ENCODE peak calls at places on chromosomes 13 and 19, in five cellular contexts. One of them, this sample, is unnamed.

GRCh38 chr13:94712812-94713555 is 639 bp upstream of the SOX21 start:
- DNase-seq in H9: peak
- DNase-seq in neuronal stem cell: no peak
- DNase-seq in IMR-90: peak
- DNase-seq in mesenchymal stem cell: peak
- DNase-seq in this sample: peak

GRCh38 chr19:657611-658010 is 5.4 kb downstream of the RNF126 start:
- DNase-seq in H9: no peak
- DNase-seq in neuronal stem cell: no peak
- DNase-seq in IMR-90: no peak
- DNase-seq in mesenchymal stem cell: no peak
- DNase-seq in this sample: no peak

GRCh38 chr19:54430306-54431254 is 15.3 kb downstream of the TTYH1 start:
- DNase-seq in H9: peak
- DNase-seq in neuronal stem cell: no peak
- DNase-seq in IMR-90: no peak
- DNase-seq in mesenchymal stem cell: peak
- DNase-seq in this sample: peak

GRCh38 chr19:40251244-40251643 is 24.8 kb upstream of the CCNP start:
- DNase-seq in H9: no peak
- DNase-seq in neuronal stem cell: no peak
- DNase-seq in IMR-90: no peak
- DNase-seq in mesenchymal stem cell: no peak
- DNase-seq in this sample: no peak

GRCh38 chr19:10112895-10113591 is 1.6 kb downstream of the P2RY11 start:
- DNase-seq in H9: peak
- DNase-seq in neuronal stem cell: no peak
- DNase-seq in IMR-90: no peak
- DNase-seq in mesenchymal stem cell: no peak
- DNase-seq in this sample: peak

GRCh38 chr13:80363890-80364503 is 23.1 kb upstream of the SPRY2 start:
- DNase-seq in H9: no peak
- DNase-seq in neuronal stem cell: no peak
- DNase-seq in IMR-90: peak
- DNase-seq in mesenchymal stem cell: peak
- DNase-seq in this sample: peak

GRCh38 chr13:47256618-47257017 is 359.8 kb upstream of the HTR2A start:
- DNase-seq in H9: no peak
- DNase-seq in neuronal stem cell: no peak
- DNase-seq in IMR-90: peak
- DNase-seq in mesenchymal stem cell: peak
- DNase-seq in this sample: no peak

GRCh38 chr13:59415498-59415897 is 748.2 kb downstream of the DIAPH3 start:
- DNase-seq in H9: no peak
- DNase-seq in neuronal stem cell: no peak
- DNase-seq in IMR-90: no peak
- DNase-seq in mesenchymal stem cell: no peak
- DNase-seq in this sample: no peak

GRCh38 chr13:31322025-31322424 is 122.2 kb downstream of the B3GLCT start:
- DNase-seq in H9: no peak
- DNase-seq in neuronal stem cell: no peak
- DNase-seq in IMR-90: peak
- DNase-seq in mesenchymal stem cell: peak
- DNase-seq in this sample: no peak

GRCh38 chr19:29806098-29806866 is 5.5 kb upstream of the CCNE1 start:
- DNase-seq in H9: peak
- DNase-seq in neuronal stem cell: no peak
- DNase-seq in IMR-90: peak
- DNase-seq in mesenchymal stem cell: peak
- DNase-seq in this sample: peak

GRCh38 chr13:21971662-21972635 is 301.1 kb downstream of the FGF9 start:
- DNase-seq in H9: no peak
- DNase-seq in neuronal stem cell: no peak
- DNase-seq in IMR-90: peak
- DNase-seq in mesenchymal stem cell: peak
- DNase-seq in this sample: no peak

GRCh38 chr19:13078897-13079541 is 23.6 kb downstream of the LYL1 start:
- DNase-seq in H9: no peak
- DNase-seq in neuronal stem cell: no peak
- DNase-seq in IMR-90: no peak
- DNase-seq in mesenchymal stem cell: no peak
- DNase-seq in this sample: no peak

GRCh38 chr13:30720470-30720869 is 14.9 kb upstream of the ALOX5AP start:
- DNase-seq in H9: no peak
- DNase-seq in neuronal stem cell: no peak
- DNase-seq in IMR-90: no peak
- DNase-seq in mesenchymal stem cell: peak
- DNase-seq in this sample: no peak

GRCh38 chr13:98672947-98673545 is 79.4 kb downstream of the SLC15A1 start:
- DNase-seq in H9: peak
- DNase-seq in neuronal stem cell: peak
- DNase-seq in IMR-90: peak
- DNase-seq in mesenchymal stem cell: peak
- DNase-seq in this sample: peak

GRCh38 chr13:33751151-33751550 is 66.8 kb upstream of the RFC3 start:
- DNase-seq in H9: no peak
- DNase-seq in neuronal stem cell: no peak
- DNase-seq in IMR-90: peak
- DNase-seq in mesenchymal stem cell: peak
- DNase-seq in this sample: no peak

GRCh38 chr13:46679369-46680180 is 117.4 kb downstream of the ESD start:
- DNase-seq in H9: no peak
- DNase-seq in neuronal stem cell: no peak
- DNase-seq in IMR-90: peak
- DNase-seq in mesenchymal stem cell: peak
- DNase-seq in this sample: no peak

GRCh38 chr13:79311456-79311855 is 94.6 kb downstream of the RBM26 start:
- DNase-seq in H9: no peak
- DNase-seq in neuronal stem cell: no peak
- DNase-seq in IMR-90: peak
- DNase-seq in mesenchymal stem cell: peak
- DNase-seq in this sample: no peak

DNA sequence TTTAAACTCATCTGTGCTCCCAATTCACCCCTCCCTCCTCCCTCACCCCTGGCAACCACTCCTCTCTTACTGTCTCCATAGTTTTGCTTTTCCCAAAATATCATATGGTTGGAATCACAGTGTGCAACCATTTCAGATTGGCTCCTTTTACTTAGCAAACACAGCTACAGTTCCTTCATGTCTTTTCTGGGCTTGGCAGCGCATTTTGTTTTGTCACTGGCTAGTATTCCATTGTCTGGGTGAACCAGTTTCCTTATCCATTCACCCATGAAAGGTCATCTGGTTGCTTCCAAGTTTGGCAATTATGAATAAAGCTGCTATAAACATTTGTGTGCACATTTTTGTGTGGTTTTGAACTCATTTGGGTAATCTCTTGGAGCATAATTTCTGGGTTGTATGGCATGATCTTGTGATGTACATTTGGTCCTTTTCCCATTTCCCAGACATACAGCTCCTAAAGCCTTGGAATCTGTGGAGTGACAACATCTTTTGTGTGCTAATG is 23.9 kb upstream of the GAS6 start:
- DNase-seq in H9: no peak
- DNase-seq in neuronal stem cell: no peak
- DNase-seq in IMR-90: no peak
- DNase-seq in mesenchymal stem cell: no peak
- DNase-seq in this sample: no peak
- H3K9ac ChIP-seq in H9: no peak
- H3K9ac ChIP-seq in neuronal stem cell: peak
- H3K9ac ChIP-seq in IMR-90: no peak
- H3K9ac ChIP-seq in mesenchymal stem cell: no peak
- H3K9ac ChIP-seq in this sample: no peak

DNA sequence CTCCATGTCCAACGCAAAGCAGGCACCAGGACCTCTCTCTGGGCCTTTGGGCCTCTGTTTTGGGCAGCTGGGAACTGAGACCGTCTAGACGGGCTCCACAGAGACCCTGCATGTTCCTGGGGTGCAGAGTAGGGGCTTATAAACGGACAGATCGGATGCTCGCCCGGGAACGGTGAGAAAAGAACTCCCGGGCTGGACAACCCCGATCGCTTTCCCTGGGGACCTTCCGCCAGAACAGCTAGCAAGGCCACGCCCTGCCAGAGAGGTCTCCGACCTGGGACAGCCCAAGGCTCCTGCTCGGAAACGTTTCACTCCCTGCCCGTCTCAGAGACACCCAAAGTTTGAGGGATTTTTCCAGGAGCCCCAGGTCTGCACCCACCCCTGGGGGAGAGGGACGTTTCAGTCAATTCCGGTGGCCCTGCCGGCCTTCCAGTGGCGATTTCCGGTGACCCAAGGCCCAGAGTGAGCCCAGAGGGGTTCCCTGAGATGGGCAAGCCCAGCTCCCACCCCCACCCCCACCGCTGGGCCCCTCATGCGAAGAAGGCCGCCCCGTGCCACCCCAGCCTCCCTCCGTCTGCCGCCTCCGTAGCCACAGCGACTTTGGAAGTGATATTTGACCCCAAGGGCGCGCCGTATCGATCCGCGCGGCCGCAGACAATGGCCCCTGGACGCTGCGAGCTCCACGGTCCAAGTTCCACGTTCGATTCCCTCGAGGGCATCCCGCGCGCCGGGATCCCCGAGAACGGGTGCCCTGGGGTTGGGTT is 1.7 kb downstream of the NR2F6 start:
- DNase-seq in H9: peak
- DNase-seq in neuronal stem cell: no peak
- DNase-seq in IMR-90: peak
- DNase-seq in mesenchymal stem cell: peak
- DNase-seq in this sample: peak
- H2AK5ac ChIP-seq in H9: no peak
- H2AK5ac ChIP-seq in neuronal stem cell: peak
- H2AK5ac ChIP-seq in IMR-90: peak
- H2AK5ac ChIP-seq in mesenchymal stem cell: peak
- H2AK5ac ChIP-seq in this sample: no peak

GRCh38 chr19:8358948-8359347 is 5.0 kb upstream of the ANGPTL4 start:
- DNase-seq in H9: no peak
- DNase-seq in neuronal stem cell: no peak
- DNase-seq in IMR-90: no peak
- DNase-seq in mesenchymal stem cell: no peak
- DNase-seq in this sample: no peak
- H3K4me2 ChIP-seq in H9: no peak
- H3K4me2 ChIP-seq in neuronal stem cell: no peak
- H3K4me2 ChIP-seq in IMR-90: no peak
- H3K4me2 ChIP-seq in mesenchymal stem cell: no peak
- H3K4me2 ChIP-seq in this sample: no peak

GRCh38 chr19:55462722-55463121 is 1.3 kb upstream of the ISOC2 start:
- DNase-seq in H9: no peak
- DNase-seq in neuronal stem cell: no peak
- DNase-seq in IMR-90: no peak
- DNase-seq in mesenchymal stem cell: no peak
- DNase-seq in this sample: no peak

GRCh38 chr19:55459950-55460657 is 1.3 kb downstream of the ISOC2 start:
- DNase-seq in H9: no peak
- DNase-seq in neuronal stem cell: no peak
- DNase-seq in IMR-90: peak
- DNase-seq in mesenchymal stem cell: peak
- DNase-seq in this sample: no peak

GRCh38 chr19:55461974-55462628 is 659 bp upstream of the ISOC2 start:
- DNase-seq in H9: no peak
- DNase-seq in neuronal stem cell: no peak
- DNase-seq in IMR-90: peak
- DNase-seq in mesenchymal stem cell: peak
- DNase-seq in this sample: no peak

GRCh38 chr19:55460670-55461258 is 678 bp downstream of the ISOC2 start:
- DNase-seq in H9: peak
- DNase-seq in neuronal stem cell: peak
- DNase-seq in IMR-90: peak
- DNase-seq in mesenchymal stem cell: peak
- DNase-seq in this sample: peak

GRCh38 chr19:55461259-55461973 is at the start of gene ISOC2:
- DNase-seq in H9: peak
- DNase-seq in neuronal stem cell: peak
- DNase-seq in IMR-90: peak
- DNase-seq in mesenchymal stem cell: peak
- DNase-seq in this sample: peak
- H3K9ac ChIP-seq in H9: no peak
- H3K9ac ChIP-seq in neuronal stem cell: peak
- H3K9ac ChIP-seq in IMR-90: peak
- H3K9ac ChIP-seq in mesenchymal stem cell: peak
- H3K9ac ChIP-seq in this sample: peak